ENCODE peak calls at places on chromosomes 6 and 20, in eight cellular contexts. One of them, this sample, is unnamed. For H3K4me1 and H3K36me3, the result is how much of the 10 kb centered on the place peaks cover.

GRCh38 chr20:24484081-24484450 is 14.6 kb downstream of the SYNDIG1 start:
- DNase-seq in body of pancreas: no peak
- DNase-seq in uterus: no peak
- DNase-seq in SJSA1: no peak
- DNase-seq in vagina: no peak
- DNase-seq in CD4-positive, alpha-beta memory T cell: no peak
- DNase-seq in SK-N-SH: no peak
- DNase-seq in mesendoderm: no peak
- DNase-seq in this sample: no peak

GRCh38 chr20:55584307-55584706 is 421.0 kb downstream of the CBLN4 start:
- DNase-seq in uterus: no peak
- DNase-seq in CD4-positive, alpha-beta memory T cell: no peak
- DNase-seq in SK-N-SH: no peak
- DNase-seq in SJSA1: no peak
- DNase-seq in vagina: no peak
- DNase-seq in mesendoderm: no peak
- DNase-seq in body of pancreas: no peak
- DNase-seq in this sample: no peak

GRCh38 chr6:44116643-44117382 is 10.4 kb downstream of the MRPL14 start:
- DNase-seq in vagina: no peak
- DNase-seq in CD4-positive, alpha-beta memory T cell: no peak
- DNase-seq in mesendoderm: no peak
- DNase-seq in body of pancreas: peak
- DNase-seq in uterus: no peak
- DNase-seq in SJSA1: peak
- DNase-seq in SK-N-SH: no peak
- DNase-seq in this sample: no peak

GRCh38 chr6:161838306-161839035 is 564.6 kb upstream of the AGPAT4 start:
- DNase-seq in CD4-positive, alpha-beta memory T cell: no peak
- DNase-seq in vagina: no peak
- DNase-seq in SJSA1: no peak
- DNase-seq in mesendoderm: peak
- DNase-seq in SK-N-SH: no peak
- DNase-seq in uterus: no peak
- DNase-seq in body of pancreas: peak
- DNase-seq in this sample: no peak

GRCh38 chr6:157527471-157527907 is 146.5 kb downstream of the ZDHHC14 start:
- DNase-seq in CD4-positive, alpha-beta memory T cell: no peak
- DNase-seq in body of pancreas: no peak
- DNase-seq in uterus: no peak
- DNase-seq in SK-N-SH: no peak
- DNase-seq in SJSA1: no peak
- DNase-seq in vagina: no peak
- DNase-seq in mesendoderm: no peak
- DNase-seq in this sample: no peak

GRCh38 chr20:380763-381580 is 412 bp downstream of the TRIB3 start:
- DNase-seq in uterus: peak
- DNase-seq in vagina: no peak
- DNase-seq in SJSA1: peak
- DNase-seq in CD4-positive, alpha-beta memory T cell: peak
- DNase-seq in body of pancreas: peak
- DNase-seq in SK-N-SH: peak
- DNase-seq in mesendoderm: peak
- DNase-seq in this sample: peak

GRCh38 chr6:7154341-7155139 is 46.8 kb downstream of the RREB1 start:
- DNase-seq in vagina: no peak
- DNase-seq in SJSA1: no peak
- DNase-seq in CD4-positive, alpha-beta memory T cell: no peak
- DNase-seq in mesendoderm: no peak
- DNase-seq in uterus: no peak
- DNase-seq in SK-N-SH: no peak
- DNase-seq in body of pancreas: no peak
- DNase-seq in this sample: no peak

GRCh38 chr20:13581451-13581850 is 57.3 kb downstream of the TASP1 start:
- DNase-seq in SK-N-SH: no peak
- DNase-seq in CD4-positive, alpha-beta memory T cell: no peak
- DNase-seq in body of pancreas: no peak
- DNase-seq in vagina: no peak
- DNase-seq in uterus: no peak
- DNase-seq in SJSA1: no peak
- DNase-seq in mesendoderm: no peak
- DNase-seq in this sample: no peak

GRCh38 chr20:26209171-26209941 is 512.7 kb upstream of the ZNF337 start:
- DNase-seq in mesendoderm: peak
- DNase-seq in SJSA1: no peak
- DNase-seq in CD4-positive, alpha-beta memory T cell: peak
- DNase-seq in vagina: no peak
- DNase-seq in SK-N-SH: peak
- DNase-seq in body of pancreas: no peak
- DNase-seq in uterus: no peak
- DNase-seq in this sample: peak

GRCh38 chr20:17394411-17394810 is 136.8 kb downstream of the BFSP1 start:
- DNase-seq in SJSA1: no peak
- DNase-seq in CD4-positive, alpha-beta memory T cell: no peak
- DNase-seq in body of pancreas: no peak
- DNase-seq in uterus: no peak
- DNase-seq in SK-N-SH: no peak
- DNase-seq in vagina: no peak
- DNase-seq in mesendoderm: no peak
- DNase-seq in this sample: no peak

GRCh38 chr6:69422474-69422873 is 374.3 kb downstream of the LMBRD1 start:
- DNase-seq in body of pancreas: no peak
- DNase-seq in vagina: no peak
- DNase-seq in CD4-positive, alpha-beta memory T cell: no peak
- DNase-seq in mesendoderm: no peak
- DNase-seq in SJSA1: no peak
- DNase-seq in uterus: no peak
- DNase-seq in SK-N-SH: peak
- DNase-seq in this sample: no peak

GRCh38 chr6:40947876-40948514 is 91.0 kb downstream of the UNC5CL start:
- DNase-seq in body of pancreas: no peak
- DNase-seq in uterus: no peak
- DNase-seq in SK-N-SH: no peak
- DNase-seq in vagina: no peak
- DNase-seq in mesendoderm: peak
- DNase-seq in CD4-positive, alpha-beta memory T cell: no peak
- DNase-seq in SJSA1: peak
- DNase-seq in this sample: no peak

GRCh38 chr6:87336367-87336766 is 7.3 kb upstream of the GJB7 start:
- DNase-seq in uterus: no peak
- DNase-seq in SJSA1: no peak
- DNase-seq in mesendoderm: peak
- DNase-seq in body of pancreas: no peak
- DNase-seq in SK-N-SH: no peak
- DNase-seq in vagina: no peak
- DNase-seq in CD4-positive, alpha-beta memory T cell: no peak
- DNase-seq in this sample: no peak

GRCh38 chr6:45423901-45424627 is 46.3 kb upstream of the SUPT3H start:
- DNase-seq in vagina: no peak
- DNase-seq in uterus: no peak
- DNase-seq in body of pancreas: peak
- DNase-seq in SK-N-SH: peak
- DNase-seq in CD4-positive, alpha-beta memory T cell: peak
- DNase-seq in SJSA1: peak
- DNase-seq in mesendoderm: peak
- DNase-seq in this sample: no peak

GRCh38 chr6:75205776-75206334 is at the start of gene COL12A1:
- DNase-seq in SK-N-SH: peak
- DNase-seq in CD4-positive, alpha-beta memory T cell: peak
- DNase-seq in vagina: no peak
- DNase-seq in SJSA1: peak
- DNase-seq in mesendoderm: peak
- DNase-seq in uterus: peak
- DNase-seq in body of pancreas: peak
- DNase-seq in this sample: no peak

GRCh38 chr20:36491901-36492617 is 49.3 kb upstream of the MYL9 start:
- DNase-seq in mesendoderm: peak
- DNase-seq in SJSA1: no peak
- DNase-seq in SK-N-SH: no peak
- DNase-seq in CD4-positive, alpha-beta memory T cell: peak
- DNase-seq in uterus: no peak
- DNase-seq in body of pancreas: no peak
- DNase-seq in vagina: no peak
- DNase-seq in this sample: peak

GRCh38 chr6:133645000-133645619 is 243.8 kb upstream of the TCF21 start:
- DNase-seq in CD4-positive, alpha-beta memory T cell: no peak
- DNase-seq in vagina: no peak
- DNase-seq in SK-N-SH: no peak
- DNase-seq in mesendoderm: peak
- DNase-seq in uterus: no peak
- DNase-seq in body of pancreas: peak
- DNase-seq in SJSA1: peak
- DNase-seq in this sample: no peak

GRCh38 chr6:158015188-158015506 is 33.5 kb downstream of the SYNJ2 start:
- DNase-seq in SK-N-SH: no peak
- DNase-seq in vagina: no peak
- DNase-seq in mesendoderm: no peak
- DNase-seq in body of pancreas: no peak
- DNase-seq in SJSA1: no peak
- DNase-seq in uterus: no peak
- DNase-seq in CD4-positive, alpha-beta memory T cell: no peak
- DNase-seq in this sample: no peak

GRCh38 chr6:28587011-28587745 is 61.5 kb downstream of the GPX5 start:
- DNase-seq in body of pancreas: peak
- DNase-seq in vagina: no peak
- DNase-seq in SK-N-SH: peak
- DNase-seq in SJSA1: peak
- DNase-seq in mesendoderm: peak
- DNase-seq in CD4-positive, alpha-beta memory T cell: peak
- DNase-seq in uterus: peak
- DNase-seq in this sample: no peak

GRCh38 chr20:8183526-8183925 is 51.5 kb downstream of the PLCB1 start:
- DNase-seq in SK-N-SH: no peak
- DNase-seq in uterus: no peak
- DNase-seq in SJSA1: no peak
- DNase-seq in mesendoderm: no peak
- DNase-seq in CD4-positive, alpha-beta memory T cell: no peak
- DNase-seq in body of pancreas: no peak
- DNase-seq in vagina: no peak
- DNase-seq in this sample: no peak

GRCh38 chr6:105211831-105212230 is 32.0 kb upstream of the POPDC3 start:
- DNase-seq in SJSA1: no peak
- DNase-seq in uterus: no peak
- DNase-seq in body of pancreas: no peak
- DNase-seq in CD4-positive, alpha-beta memory T cell: no peak
- DNase-seq in mesendoderm: no peak
- DNase-seq in SK-N-SH: no peak
- DNase-seq in vagina: no peak
- DNase-seq in this sample: no peak

GRCh38 chr20:58309607-58310290 is at the start of gene RAB22A:
- DNase-seq in uterus: peak
- DNase-seq in vagina: no peak
- DNase-seq in CD4-positive, alpha-beta memory T cell: peak
- DNase-seq in mesendoderm: peak
- DNase-seq in body of pancreas: peak
- DNase-seq in SK-N-SH: peak
- DNase-seq in SJSA1: peak
- DNase-seq in this sample: peak
- H3K27ac ChIP-seq in uterus: peak
- H3K27ac ChIP-seq in vagina: peak
- H3K27ac ChIP-seq in CD4-positive, alpha-beta memory T cell: peak
- H3K27ac ChIP-seq in mesendoderm: peak
- H3K27ac ChIP-seq in body of pancreas: peak
- H3K27ac ChIP-seq in SK-N-SH: peak
- H3K27ac ChIP-seq in SJSA1: peak
- H3K27ac ChIP-seq in this sample: peak

DNA sequence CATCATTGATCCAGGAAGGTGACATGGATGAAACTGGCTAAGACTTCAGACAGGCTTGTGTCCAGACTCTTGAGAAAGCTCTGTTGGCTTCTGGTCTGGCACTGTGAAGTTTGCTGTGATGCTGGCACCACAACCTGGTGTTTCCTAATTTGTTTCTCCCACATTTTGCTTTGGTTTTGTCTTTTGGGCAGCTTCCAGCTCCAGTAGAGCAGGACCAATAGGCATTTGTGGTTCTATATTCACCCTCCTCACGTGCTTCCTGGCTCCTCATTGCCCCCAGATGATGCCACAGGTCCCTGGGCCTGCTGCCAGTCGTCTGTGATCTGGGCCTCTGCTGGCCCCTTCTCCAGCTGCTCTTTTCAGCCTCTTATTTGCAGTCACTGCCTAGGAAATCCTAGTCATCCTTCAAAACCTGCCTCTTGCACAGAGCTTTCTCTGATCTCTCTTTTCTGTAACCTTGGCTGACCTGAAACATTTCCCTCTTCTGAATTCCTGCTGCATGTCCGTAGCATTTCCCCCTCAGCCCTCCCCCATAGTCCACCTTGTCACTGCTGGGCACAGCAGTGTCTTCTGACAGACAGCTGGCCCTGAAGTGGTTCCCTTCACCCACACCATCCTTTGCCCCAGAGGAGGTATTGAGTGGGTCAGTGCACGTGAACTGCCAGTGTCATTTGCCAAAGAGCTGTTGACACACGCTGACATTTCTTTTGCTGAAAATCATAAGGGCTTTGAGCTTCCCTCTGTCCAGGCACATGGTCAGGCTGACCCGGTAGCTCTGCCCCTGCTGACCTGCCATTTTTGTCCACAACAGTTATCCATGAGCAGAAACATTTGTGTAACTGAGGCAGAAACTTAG is 63.0 kb downstream of the PTPN1 start:
- DNase-seq in vagina: no peak
- DNase-seq in SK-N-SH: peak
- DNase-seq in mesendoderm: no peak
- DNase-seq in body of pancreas: no peak
- DNase-seq in CD4-positive, alpha-beta memory T cell: no peak
- DNase-seq in SJSA1: no peak
- DNase-seq in uterus: no peak
- DNase-seq in this sample: no peak
- H3K4me1 ChIP-seq in vagina: under half
- H3K4me1 ChIP-seq in SK-N-SH: half or more
- H3K4me1 ChIP-seq in mesendoderm: under half
- H3K4me1 ChIP-seq in body of pancreas: under half
- H3K4me1 ChIP-seq in CD4-positive, alpha-beta memory T cell: under half
- H3K4me1 ChIP-seq in SJSA1: under half
- H3K4me1 ChIP-seq in uterus: under half
- H3K4me1 ChIP-seq in this sample: under half

GRCh38 chr6:31669676-31670075 is at the start of gene LY6G5B:
- DNase-seq in SJSA1: no peak
- DNase-seq in mesendoderm: no peak
- DNase-seq in SK-N-SH: no peak
- DNase-seq in vagina: no peak
- DNase-seq in uterus: no peak
- DNase-seq in body of pancreas: no peak
- DNase-seq in CD4-positive, alpha-beta memory T cell: no peak
- DNase-seq in this sample: no peak
- H3K36me3 ChIP-seq in SJSA1: half or more
- H3K36me3 ChIP-seq in mesendoderm: under half
- H3K36me3 ChIP-seq in SK-N-SH: half or more
- H3K36me3 ChIP-seq in vagina: half or more
- H3K36me3 ChIP-seq in uterus: under half
- H3K36me3 ChIP-seq in body of pancreas: under half
- H3K36me3 ChIP-seq in CD4-positive, alpha-beta memory T cell: half or more
- H3K36me3 ChIP-seq in this sample: under half

DNA sequence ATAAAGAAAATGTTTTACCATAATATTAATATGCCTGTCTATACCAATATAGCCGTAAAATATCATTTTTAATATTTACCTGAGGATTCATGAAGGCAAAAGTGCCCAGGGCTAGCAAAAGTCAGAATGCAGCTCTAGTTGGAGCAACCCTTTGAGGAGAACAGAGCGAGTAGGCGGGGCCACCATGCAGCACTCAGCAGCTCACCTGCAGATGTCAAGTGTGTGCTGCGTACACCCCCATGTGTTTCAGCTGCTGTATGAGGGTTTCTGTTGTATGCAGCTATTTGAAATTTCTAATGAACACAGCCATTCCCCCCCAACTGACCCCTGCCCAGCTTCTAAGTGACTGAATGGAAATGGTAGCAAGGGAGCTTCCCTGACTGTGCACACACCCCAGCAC is 508.0 kb downstream of the QKI start:
- DNase-seq in body of pancreas: no peak
- DNase-seq in mesendoderm: no peak
- DNase-seq in CD4-positive, alpha-beta memory T cell: no peak
- DNase-seq in vagina: no peak
- DNase-seq in SK-N-SH: no peak
- DNase-seq in SJSA1: no peak
- DNase-seq in uterus: no peak
- DNase-seq in this sample: no peak
- H3K27ac ChIP-seq in body of pancreas: no peak
- H3K27ac ChIP-seq in mesendoderm: no peak
- H3K27ac ChIP-seq in CD4-positive, alpha-beta memory T cell: no peak
- H3K27ac ChIP-seq in vagina: no peak
- H3K27ac ChIP-seq in SK-N-SH: no peak
- H3K27ac ChIP-seq in SJSA1: no peak
- H3K27ac ChIP-seq in uterus: no peak
- H3K27ac ChIP-seq in this sample: no peak